ENCODE peak calls at places on chromosomes 2 and 18, in nine cellular contexts. M, D, F, U, J, O, C, S and Y are unnamed samples.

GRCh38 chr2:54809814-54810213 is 86.4 kb downstream of the EML6 start:
- DNase-seq in M (peak; percentile 94), D (no peak), F (no peak), U (no peak), J (no peak), O (no peak), C (peak; percentile 40), S (no peak), Y (peak; percentile 31)

GRCh38 chr2:138455275-138455674 is 46.3 kb upstream of the SPOPL start:
- DNase-seq in M (no peak), D (no peak), F (no peak), U (no peak), J (no peak), O (no peak), C (no peak), S (no peak), Y (no peak)

GRCh38 chr2:110642360-110642759 is 35.5 kb downstream of the BUB1 start:
- DNase-seq in M (no peak), D (no peak), F (no peak), U (no peak), J (no peak), O (no peak), C (no peak), S (no peak), Y (no peak)

GRCh38 chr2:33212151-33212550 is 264.3 kb upstream of the RASGRP3 start:
- DNase-seq in M (peak; percentile 94), D (no peak), F (no peak), U (no peak), J (peak; percentile 46), O (peak; percentile 51), C (peak; percentile 96), S (no peak), Y (peak; percentile 99)

GRCh38 chr2:119426396-119426675 is 5.3 kb upstream of the TMEM37 start:
- DNase-seq in M (no peak), D (no peak), F (no peak), U (no peak), J (no peak), O (no peak), C (no peak), S (no peak), Y (no peak)

GRCh38 chr18:12038082-12038660 is 55.5 kb upstream of the ANKRD62 start:
- DNase-seq in M (peak; percentile 44), D (peak; percentile 49), F (no peak), U (peak; percentile 56), J (no peak), O (no peak), C (no peak), S (no peak), Y (peak; percentile 28)

GRCh38 chr18:45071959-45072358 is 391.3 kb downstream of the SETBP1 start:
- DNase-seq in M (no peak), D (no peak), F (no peak), U (no peak), J (no peak), O (no peak), C (no peak), S (no peak), Y (no peak)

GRCh38 chr2:101340141-101340541 is 31.6 kb upstream of the RNF149 start:
- DNase-seq in M (no peak), D (no peak), F (no peak), U (no peak), J (no peak), O (no peak), C (no peak), S (no peak), Y (peak; percentile 33)

GRCh38 chr18:79707239-79707638 is 27.6 kb downstream of the CTDP1 start:
- DNase-seq in M (no peak), D (no peak), F (no peak), U (no peak), J (no peak), O (no peak), C (no peak), S (no peak), Y (no peak)

GRCh38 chr2:114786901-114787300 is 344.5 kb downstream of the DPP10 start:
- DNase-seq in M (no peak), D (no peak), F (no peak), U (no peak), J (no peak), O (no peak), C (no peak), S (no peak), Y (no peak)

GRCh38 chr18:23523429-23524212 is 20.3 kb downstream of the RMC1 start:
- DNase-seq in M (peak; percentile 72), D (no peak), F (no peak), U (no peak), J (no peak), O (no peak), C (peak; percentile 63), S (no peak), Y (no peak)

GRCh38 chr2:60634443-60634842 is 81.0 kb upstream of the BCL11A start:
- DNase-seq in M (peak; percentile 48), D (no peak), F (no peak), U (no peak), J (no peak), O (no peak), C (no peak), S (no peak), Y (peak; percentile 6)

GRCh38 chr2:197286805-197287595 is 23.6 kb downstream of the ANKRD44 start:
- DNase-seq in M (peak; percentile 93), D (no peak), F (peak; percentile 71), U (peak; percentile 87), J (peak; percentile 55), O (peak; percentile 63), C (peak; percentile 91), S (no peak), Y (peak; percentile 92)

GRCh38 chr18:13570856-13571495 is 155.4 kb downstream of the FAM210A start:
- DNase-seq in M (no peak), D (no peak), F (no peak), U (no peak), J (no peak), O (no peak), C (peak; percentile 42), S (no peak), Y (no peak)

GRCh38 chr2:195818521-195818920 is 161.5 kb downstream of the SLC39A10 start:
- DNase-seq in M (no peak), D (no peak), F (no peak), U (no peak), J (peak; percentile 17), O (no peak), C (peak; percentile 69), S (no peak), Y (no peak)

GRCh38 chr2:46982356-46983064 is 66.9 kb upstream of the MCFD2 start:
- DNase-seq in M (no peak), D (no peak), F (no peak), U (no peak), J (no peak), O (no peak), C (no peak), S (no peak), Y (no peak)

GRCh38 chr2:86337235-86338099 is at the start of gene REEP1:
- DNase-seq in M (no peak), D (no peak), F (no peak), U (peak; percentile 48), J (no peak), O (no peak), C (peak; percentile 1), S (no peak), Y (no peak)

GRCh38 chr2:200275281-200276103 is 31.0 kb upstream of the SPATS2L start:
- DNase-seq in M (no peak), D (no peak), F (no peak), U (no peak), J (no peak), O (no peak), C (no peak), S (no peak), Y (no peak)

GRCh38 chr2:204654679-204655078 is 109.4 kb downstream of the PARD3B start:
- DNase-seq in M (peak; percentile 40), D (no peak), F (no peak), U (no peak), J (no peak), O (no peak), C (no peak), S (no peak), Y (no peak)

GRCh38 chr2:156565066-156565710 is 129.0 kb downstream of the GPD2 start:
- DNase-seq in M (no peak), D (no peak), F (no peak), U (no peak), J (peak; percentile 78), O (peak; percentile 14), C (peak; percentile 94), S (no peak), Y (peak; percentile 69)
- TF ChIP-seq CTCF in M (no peak), D (no peak), F (no peak), U (no peak), J (no peak), O (no peak), C (no peak), S (no peak), Y (no peak)

GRCh38 chr18:50315100-50315871 is 27.8 kb upstream of the CXXC1 start:
- DNase-seq in M (no peak), D (no peak), F (no peak), U (no peak), J (no peak), O (no peak), C (no peak), S (no peak), Y (no peak)
- H3K4me3 ChIP-seq in M (no peak overlapping the region), D (no peak overlapping the region), F (no peak overlapping the region), U (no peak overlapping the region), J (no peak overlapping the region), O (no peak overlapping the region), C (no peak overlapping the region), S (no peak overlapping the region), Y (no peak overlapping the region)

DNA sequence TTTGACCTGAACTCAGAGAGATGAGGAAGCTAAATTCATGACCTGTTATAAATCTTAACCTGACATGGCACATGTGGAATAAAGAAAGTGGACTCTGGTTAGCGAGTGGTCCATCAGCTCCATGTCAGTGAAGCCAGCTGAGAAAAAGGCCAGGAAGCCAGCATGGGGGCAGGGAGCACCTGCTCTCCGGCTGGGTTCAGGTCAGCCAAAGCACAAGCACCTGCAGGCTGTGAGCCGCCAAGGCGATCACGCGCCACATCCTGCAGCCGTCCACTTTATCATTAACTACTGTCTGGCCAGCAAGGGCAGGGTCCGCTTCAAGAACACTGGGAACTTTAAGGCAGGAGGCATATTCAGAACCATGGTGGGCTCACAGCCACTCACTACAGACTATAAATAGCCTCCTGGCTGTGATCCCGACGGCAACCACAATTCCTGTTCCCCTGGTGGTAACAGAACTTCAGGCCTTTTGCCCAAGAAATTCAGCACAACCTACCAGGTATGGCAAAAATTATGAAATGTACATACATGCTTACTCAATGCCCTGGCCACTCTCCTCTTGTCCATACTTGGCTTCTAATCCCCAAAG is 35.5 kb downstream of the ACVR1 start:
- DNase-seq in M (no peak), D (no peak), F (no peak), U (no peak), J (no peak), O (peak; percentile 69), C (peak; percentile 66), S (peak; percentile 77), Y (no peak)
- TF ChIP-seq CTCF in M (no peak), D (no peak), F (no peak), U (no peak), J (no peak), O (peak; percentile 11), C (peak; percentile 10), S (no peak), Y (peak; percentile 3)

DNA sequence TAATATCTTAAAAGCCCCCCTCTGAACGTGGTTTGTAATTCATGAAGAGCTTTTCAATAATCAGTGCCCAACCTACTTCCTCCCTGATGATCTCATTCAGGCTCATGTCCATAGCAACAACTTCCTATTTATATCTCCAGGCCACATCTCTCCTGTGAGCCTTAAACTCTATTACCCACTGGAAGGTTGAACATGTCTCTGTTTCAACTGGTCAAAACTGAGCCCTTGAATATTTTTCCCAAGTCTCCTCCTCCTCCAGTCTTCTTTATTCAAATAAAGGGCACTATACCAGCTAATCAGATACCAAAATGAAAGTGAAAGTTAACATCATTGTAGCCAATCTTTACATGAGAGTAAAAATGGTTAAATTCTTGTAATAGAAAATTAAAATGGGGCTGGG is 63.7 kb upstream of the ITGA4 start:
- DNase-seq in M (peak; percentile 78), D (no peak), F (no peak), U (no peak), J (peak; percentile 44), O (peak; percentile 50), C (peak; percentile 80), S (no peak), Y (peak; percentile 74)
- H3K4me3 ChIP-seq in M (no peak overlapping the region), D (no peak overlapping the region), F (no peak overlapping the region), U (no peak overlapping the region), J (no peak overlapping the region), O (no peak overlapping the region), C (no peak overlapping the region), S (peak overlapping the region; percentile 6), Y (no peak overlapping the region)